ENCODE peak calls at places on chromosome 11, in seven cellular contexts. I is lung, P is psoas muscle, Y is RWPE1, J is GM12865, V is lower leg skin, R is endodermal cell. O is an unnamed sample.

GRCh38 chr11:57172031-57172430 is 9.7 kb upstream of the LRRC55 start:
- DNase-seq in I (no peak), P (no peak), Y (no peak), J (no peak), V (no peak), R (no peak), O (no peak)

GRCh38 chr11:35752115-35752514 is 89.5 kb downstream of the TRIM44 start:
- DNase-seq in I (no peak), P (no peak), Y (no peak), J (no peak), V (no peak), R (no peak), O (no peak)

GRCh38 chr11:83611616-83612015 is 325.4 kb upstream of the CCDC90B start:
- DNase-seq in I (no peak), P (no peak), Y (no peak), J (no peak), V (no peak), R (no peak), O (no peak)

GRCh38 chr11:2099523-2100316 is 39.5 kb downstream of the IGF2 start:
- DNase-seq in I (peak), P (peak), Y (peak), J (no peak), V (peak), R (peak), O (no peak)

GRCh38 chr11:117839234-117839882 is 14.8 kb upstream of the FXYD2 start:
- DNase-seq in I (no peak), P (no peak), Y (no peak), J (no peak), V (no peak), R (no peak), O (no peak)

GRCh38 chr11:134275534-134276395 is at the start of gene GLB1L3:
- DNase-seq in I (no peak), P (peak), Y (peak), J (peak), V (no peak), R (peak), O (peak)

GRCh38 chr11:17184882-17185587 is 22.8 kb downstream of the PIK3C2A start:
- DNase-seq in I (no peak), P (no peak), Y (no peak), J (no peak), V (no peak), R (no peak), O (no peak)

GRCh38 chr11:74860743-74861142 is 88.1 kb downstream of the XRRA1 start:
- DNase-seq in I (no peak), P (no peak), Y (no peak), J (no peak), V (no peak), R (no peak), O (no peak)

GRCh38 chr11:114243461-114244372 is 52.5 kb upstream of the NNMT start:
- DNase-seq in I (no peak), P (peak), Y (no peak), J (no peak), V (no peak), R (no peak), O (no peak)

GRCh38 chr11:102081313-102081712 is 28.9 kb upstream of the YAP1 start:
- DNase-seq in I (no peak), P (no peak), Y (no peak), J (no peak), V (no peak), R (no peak), O (no peak)

GRCh38 chr11:19241260-19242183 is 777 bp upstream of the E2F8 start:
- DNase-seq in I (no peak), P (peak), Y (peak), J (peak), V (no peak), R (peak), O (peak)

DNA sequence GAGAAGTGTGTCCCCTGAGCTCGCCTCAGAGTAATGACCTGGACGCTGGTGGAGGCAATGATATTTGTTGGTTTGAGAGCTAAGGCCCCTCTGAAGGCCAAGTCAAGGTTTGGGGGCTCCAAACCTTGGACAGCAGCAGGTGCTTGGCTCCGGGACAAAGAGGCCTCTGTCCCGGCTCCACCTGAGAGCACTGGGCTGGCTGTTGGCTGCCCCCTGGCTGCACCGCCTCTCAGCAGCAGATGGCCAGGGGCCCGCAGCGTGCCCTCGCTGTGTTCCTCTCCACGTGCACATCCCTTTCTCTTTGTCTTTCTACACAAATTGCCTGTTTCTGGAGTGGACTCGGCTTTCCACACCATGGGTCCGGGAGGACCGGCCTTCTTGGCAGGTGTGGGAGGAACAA is 301.3 kb downstream of the NTM start:
- DNase-seq in I (no peak), P (no peak), Y (no peak), J (no peak), V (no peak), R (peak), O (peak)
- TF ChIP-seq CTCF in I (no peak), P (no peak), Y (no peak), J (no peak), V (no peak), R (peak), O (no peak)

GRCh38 chr11:9849384-9849783 is 185.5 kb downstream of the SWAP70 start:
- DNase-seq in I (no peak), P (no peak), Y (no peak), J (no peak), V (no peak), R (no peak), O (no peak)

GRCh38 chr11:9852465-9852864 is 188.6 kb downstream of the SWAP70 start:
- DNase-seq in I (no peak), P (no peak), Y (no peak), J (no peak), V (no peak), R (no peak), O (no peak)

GRCh38 chr11:9847636-9848035 is 183.8 kb downstream of the SWAP70 start:
- DNase-seq in I (no peak), P (no peak), Y (no peak), J (no peak), V (no peak), R (no peak), O (no peak)

GRCh38 chr11:9851366-9851765 is 187.5 kb downstream of the SWAP70 start:
- DNase-seq in I (no peak), P (no peak), Y (no peak), J (no peak), V (no peak), R (no peak), O (no peak)

GRCh38 chr11:9850224-9850895 is 186.5 kb downstream of the SWAP70 start:
- DNase-seq in I (no peak), P (no peak), Y (no peak), J (no peak), V (no peak), R (no peak), O (no peak)
- TF ChIP-seq CTCF in I (no peak), P (no peak), Y (no peak), J (no peak), V (no peak), R (no peak), O (no peak)

DNA sequence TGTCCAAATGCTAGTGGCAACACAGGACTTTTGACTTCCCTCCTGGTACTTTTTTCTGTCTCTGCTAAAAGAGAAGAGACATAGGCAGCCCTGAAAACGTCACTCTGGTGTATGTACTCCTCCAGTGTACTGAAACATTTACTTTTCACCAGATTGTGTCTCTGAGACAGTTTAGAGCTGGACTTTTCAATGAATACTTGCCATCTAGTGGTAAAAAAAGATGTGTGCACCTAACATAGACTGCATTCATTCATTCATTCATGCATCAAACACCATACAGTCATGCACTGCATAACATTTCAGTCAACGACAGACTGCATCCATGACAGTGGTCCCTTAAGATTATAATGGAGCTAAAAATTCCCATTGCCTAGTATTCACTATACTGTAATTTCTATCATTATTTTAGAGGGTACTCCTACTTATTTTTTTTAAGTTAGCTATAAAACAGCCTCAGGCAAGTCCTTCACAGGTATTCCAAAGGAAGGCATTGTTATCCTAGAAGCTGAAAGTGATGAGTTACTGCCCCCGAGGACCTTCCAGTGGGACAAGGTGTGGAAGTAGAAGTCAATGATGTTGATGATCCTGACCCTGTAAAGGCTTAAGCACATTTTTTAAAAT is 186.2 kb downstream of the SPON1 start:
- DNase-seq in I (no peak), P (no peak), Y (peak), J (peak), V (no peak), R (no peak), O (no peak)
- TF ChIP-seq CTCF in I (no peak), P (peak), Y (peak), J (peak), V (no peak), R (peak), O (peak)

DNA sequence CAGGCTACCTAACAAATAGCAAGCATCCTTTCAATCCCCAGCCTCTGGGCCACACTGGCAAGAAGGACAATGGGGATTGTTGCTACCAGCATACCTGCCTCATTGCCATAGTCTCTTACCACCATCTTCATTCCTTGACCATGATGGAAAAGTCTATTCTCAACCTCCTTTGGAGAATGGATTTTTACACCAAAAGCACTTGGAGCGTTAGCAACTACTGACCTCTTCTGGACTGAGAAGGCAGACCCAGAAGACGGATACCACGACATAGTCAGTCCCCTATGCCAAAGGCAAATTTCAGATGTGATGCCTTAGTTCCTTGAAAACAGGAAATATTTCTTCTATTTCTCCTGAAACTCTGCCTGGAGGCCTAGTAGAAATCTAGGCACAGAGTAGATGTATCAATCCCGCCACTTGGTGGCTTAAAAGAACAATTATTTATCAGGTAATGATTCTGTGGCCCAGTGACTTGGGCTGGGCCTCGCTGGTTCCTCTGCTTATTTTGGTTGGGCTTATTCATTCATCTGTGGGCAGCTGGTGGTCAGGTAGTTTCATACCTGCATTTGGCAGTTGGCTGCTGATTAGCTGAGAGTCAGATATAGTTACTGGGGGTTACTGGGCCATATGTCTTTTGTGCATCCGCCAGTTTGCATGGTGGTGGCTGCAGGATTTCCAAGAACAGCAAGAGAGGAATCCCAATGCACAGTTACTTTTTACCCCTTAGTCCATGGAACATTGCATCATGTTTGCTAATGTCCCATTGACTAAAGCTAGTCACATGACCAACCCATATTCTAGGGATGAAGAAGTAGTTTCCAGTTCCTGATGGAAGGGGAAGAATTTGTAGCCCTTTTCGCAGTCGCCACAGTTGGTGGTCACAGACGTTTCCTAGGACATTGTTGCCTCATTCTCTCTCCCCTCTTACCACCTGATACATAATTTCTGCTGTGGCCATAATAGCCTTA is 75.2 kb downstream of the DHCR7 start:
- DNase-seq in I (no peak), P (no peak), Y (peak), J (peak), V (no peak), R (no peak), O (no peak)
- TF ChIP-seq CTCF in I (no peak), P (peak), Y (peak), J (no peak), V (no peak), R (peak), O (no peak)